ENCODE peak calls at places on chromosomes 11 and 22, in seven cellular contexts. B is GM23338, L is spleen, P is cardiac muscle cell, T is MM.1S, S is coronary artery, W is AG04449. Z is an unnamed sample.

GRCh38 chr11:3604169-3604568 is 37.6 kb downstream of the ART5 start:
- DNase-seq in L (no peak), W (no peak), B (no peak), P (no peak), S (no peak), T (no peak), Z (no peak)

GRCh38 chr11:65696802-65697552 is 15.1 kb upstream of the KAT5 start:
- DNase-seq in T (no peak), P (no peak), S (no peak), B (no peak), W (no peak), L (no peak), Z (no peak)

GRCh38 chr11:68841718-68842426 is at the start of gene CPT1A:
- DNase-seq in P (peak; percentile 83), L (peak; percentile 96), W (no peak), S (peak; percentile 87), T (peak; percentile 81), B (peak; percentile 78), Z (peak; percentile 77)

GRCh38 chr22:46907578-46908215 is 145.2 kb downstream of the TBC1D22A start:
- DNase-seq in L (no peak), S (no peak), B (no peak), P (no peak), W (no peak), T (no peak), Z (no peak)

GRCh38 chr11:116829525-116830183 is at the start of gene APOC3:
- DNase-seq in W (no peak), P (peak; percentile 67), T (no peak), L (no peak), S (no peak), B (no peak), Z (no peak)

GRCh38 chr22:44274918-44275665 is 37.7 kb downstream of the SHISAL1 start:
- DNase-seq in B (no peak), P (no peak), S (no peak), L (peak; percentile 47), W (no peak), T (no peak), Z (no peak)

GRCh38 chr11:70536051-70536877 is 137.9 kb downstream of the CTTN start:
- DNase-seq in P (no peak), W (no peak), L (peak; percentile 64), T (no peak), S (no peak), B (no peak), Z (no peak)

GRCh38 chr11:111457731-111458368 is 54.3 kb downstream of the BTG4 start:
- DNase-seq in T (no peak), B (no peak), S (peak; percentile 66), W (no peak), L (no peak), P (no peak), Z (no peak)

GRCh38 chr11:58471892-58472291 is 29.9 kb upstream of the OR5B12 start:
- DNase-seq in L (no peak), S (no peak), W (no peak), T (no peak), B (peak; percentile 8), P (no peak), Z (no peak)

GRCh38 chr22:35329114-35329847 is 29.6 kb downstream of the TOM1 start:
- DNase-seq in L (no peak), P (no peak), B (no peak), S (no peak), W (no peak), T (no peak), Z (no peak)

GRCh38 chr11:65321828-65322495 is 7.3 kb downstream of the CDC42EP2 start:
- DNase-seq in S (no peak), B (no peak), W (no peak), L (no peak), T (no peak), P (no peak), Z (no peak)

GRCh38 chr11:97893612-97894011 is 1127.1 kb upstream of the CNTN5 start:
- DNase-seq in T (no peak), B (no peak), S (no peak), W (no peak), P (no peak), L (no peak), Z (no peak)

GRCh38 chr22:44728761-44729261 is 23.6 kb upstream of the ARHGAP8 start:
- DNase-seq in W (no peak), S (no peak), T (no peak), L (no peak), B (no peak), P (peak; percentile 34), Z (no peak)

GRCh38 chr11:83945953-83946352 is 659.8 kb upstream of the CCDC90B start:
- DNase-seq in L (no peak), P (no peak), B (no peak), S (no peak), T (no peak), W (no peak), Z (no peak)

DNA sequence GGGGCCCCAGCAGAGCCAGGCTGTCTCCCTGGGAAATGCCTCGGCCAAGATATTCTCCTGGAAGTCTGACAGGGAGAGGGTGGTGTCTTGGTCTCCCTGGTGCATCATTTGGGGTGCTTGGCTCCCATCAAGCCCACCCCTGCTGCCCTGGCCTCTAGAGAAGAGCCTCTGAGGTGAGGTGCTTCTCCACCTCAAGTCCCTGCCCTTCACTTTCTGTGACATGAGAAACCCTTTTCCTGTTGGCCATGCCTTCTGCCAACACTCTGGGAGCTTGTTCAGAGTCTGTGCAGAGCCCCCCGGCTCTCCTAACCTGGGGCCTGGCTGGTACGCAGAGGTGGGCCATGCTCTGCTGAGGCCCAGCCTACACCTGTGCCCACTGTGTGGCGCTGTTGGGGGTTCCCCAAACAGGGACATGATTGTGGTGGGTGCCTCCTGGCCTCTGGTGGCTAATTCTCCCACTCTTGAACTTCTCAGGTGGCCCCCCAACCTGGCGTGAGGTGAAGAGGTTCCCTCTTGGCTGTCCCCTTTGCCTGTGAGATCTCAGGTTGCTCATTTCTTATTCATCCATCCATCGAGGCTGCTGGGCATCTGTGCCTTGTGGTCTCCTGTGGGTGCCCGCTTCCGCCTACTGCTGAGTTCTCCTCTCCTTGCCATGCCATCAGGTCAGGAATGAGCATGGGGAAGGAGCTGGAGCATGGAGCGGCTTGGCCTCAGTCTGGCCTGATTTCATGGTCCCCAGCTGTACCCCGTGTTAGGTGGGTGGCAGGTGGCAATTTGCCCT is 19.2 kb upstream of the DGCR8 start:
- DNase-seq in T (no peak), L (no peak), P (no peak), B (peak; percentile 45), S (no peak), W (no peak), Z (no peak)
- TF ChIP-seq CTCF in T (peak; percentile 10), L (no peak), P (no peak), B (peak; percentile 47), S (no peak), W (no peak), Z (no peak)

GRCh38 chr11:14873632-14874031 is 18.4 kb downstream of the CYP2R1 start:
- DNase-seq in S (no peak), B (no peak), T (no peak), W (no peak), P (no peak), L (no peak), Z (no peak)
- H3K4me3 ChIP-seq in S (no peak overlapping the region), B (no peak overlapping the region), T (no peak overlapping the region), W (no peak overlapping the region), P (no peak overlapping the region), L (no peak overlapping the region), Z (no peak overlapping the region)

GRCh38 chr22:29703595-29704195 is 16.1 kb upstream of the CABP7 start:
- DNase-seq in W (no peak), L (no peak), S (no peak), P (no peak), T (no peak), B (no peak), Z (no peak)

GRCh38 chr22:29702931-29703594 is 16.7 kb upstream of the CABP7 start:
- DNase-seq in W (no peak), B (peak; percentile 58), T (no peak), P (no peak), S (no peak), L (no peak), Z (peak; percentile 13)

GRCh38 chr22:29700206-29700948 is 19.4 kb upstream of the CABP7 start:
- DNase-seq in P (no peak), W (no peak), S (no peak), L (no peak), T (no peak), B (no peak), Z (no peak)

GRCh38 chr22:29702025-29702930 is 17.5 kb upstream of the CABP7 start:
- DNase-seq in L (no peak), B (no peak), S (no peak), T (no peak), P (no peak), W (no peak), Z (no peak)

GRCh38 chr22:29700949-29701927 is 18.6 kb upstream of the CABP7 start:
- DNase-seq in T (no peak), S (no peak), W (no peak), L (no peak), P (peak; percentile 39), B (peak; percentile 77), Z (peak; percentile 19)
- TF ChIP-seq CTCF in T (no peak), S (no peak), W (peak; percentile 14), L (no peak), P (peak; percentile 27), B (peak; percentile 26), Z (no peak)

GRCh38 chr11:44950036-44950624 is 553 bp downstream of the TP53I11 start:
- DNase-seq in P (no peak), S (no peak), B (no peak), T (no peak), L (peak; percentile 91), W (no peak), Z (no peak)
- H3K4me3 ChIP-seq in P (peak overlapping the region; percentile 51), S (peak overlapping the region; percentile 87), B (peak overlapping the region; percentile 96), T (peak overlapping the region; percentile 83), L (peak overlapping the region; percentile 94), W (peak overlapping the region; percentile 66), Z (no peak overlapping the region)

GRCh38 chr22:24483966-24484545 is 11.1 kb upstream of the UPB1 start:
- DNase-seq in S (no peak), P (no peak), L (no peak), W (no peak), T (no peak), B (no peak), Z (no peak)

GRCh38 chr22:24485170-24485569 is 10.0 kb upstream of the UPB1 start:
- DNase-seq in B (no peak), W (no peak), P (no peak), L (no peak), S (no peak), T (no peak), Z (no peak)

GRCh38 chr22:24486501-24486921 is 8.6 kb upstream of the UPB1 start:
- DNase-seq in W (no peak), T (no peak), B (no peak), L (no peak), S (no peak), P (peak; percentile 63), Z (peak; percentile 42)

GRCh38 chr22:24482998-24483397 is 12.1 kb upstream of the UPB1 start:
- DNase-seq in W (no peak), P (no peak), B (no peak), L (no peak), T (no peak), S (no peak), Z (no peak)

GRCh38 chr22:24485608-24486007 is 9.5 kb upstream of the UPB1 start:
- DNase-seq in S (no peak), L (no peak), P (no peak), W (no peak), B (no peak), T (peak; percentile 20), Z (peak; percentile 33)
- TF ChIP-seq CTCF in S (no peak), L (no peak), P (no peak), W (no peak), B (no peak), T (peak; percentile 37), Z (peak; percentile 23)

GRCh38 chr11:102241026-102241425 is 76.3 kb upstream of the BIRC3 start:
- DNase-seq in S (no peak), W (no peak), T (no peak), P (no peak), B (no peak), L (no peak), Z (peak; percentile 16)
- H3K4me3 ChIP-seq in S (no peak overlapping the region), W (no peak overlapping the region), T (no peak overlapping the region), P (no peak overlapping the region), B (no peak overlapping the region), L (no peak overlapping the region), Z (no peak overlapping the region)

Z was measured in GM12865.